ENCODE peak calls at places on chromosomes 13 and 19, in seven cellular contexts. One of them, this sample, is unnamed.

GRCh38 chr19:42419309-42419708 is 7.9 kb downstream of the LIPE start:
- DNase-seq in WTC11: no peak
- DNase-seq in nucleus accumbens: no peak
- DNase-seq in kidney tubule cell: no peak
- DNase-seq in nephron progenitor cell: no peak
- DNase-seq in islet precursor cell: no peak
- DNase-seq in left lung: no peak
- DNase-seq in this sample: no peak

GRCh38 chr13:51635137-51635878 is 51.0 kb downstream of the WDFY2 start:
- DNase-seq in WTC11: no peak
- DNase-seq in nucleus accumbens: no peak
- DNase-seq in kidney tubule cell: no peak
- DNase-seq in nephron progenitor cell: no peak
- DNase-seq in islet precursor cell: no peak
- DNase-seq in left lung: no peak
- DNase-seq in this sample: no peak

GRCh38 chr19:41226053-41226873 is 7.2 kb downstream of the AXL start:
- DNase-seq in WTC11: peak; percentile 70
- DNase-seq in nucleus accumbens: peak; percentile 6
- DNase-seq in kidney tubule cell: peak; percentile 94
- DNase-seq in nephron progenitor cell: peak; percentile 76
- DNase-seq in islet precursor cell: peak; percentile 97
- DNase-seq in left lung: peak; percentile 90
- DNase-seq in this sample: peak; percentile 72

GRCh38 chr13:95623141-95623540 is 21.4 kb downstream of the DZIP1 start:
- DNase-seq in WTC11: no peak
- DNase-seq in nucleus accumbens: no peak
- DNase-seq in kidney tubule cell: peak; percentile 88
- DNase-seq in nephron progenitor cell: no peak
- DNase-seq in islet precursor cell: no peak
- DNase-seq in left lung: no peak
- DNase-seq in this sample: no peak

GRCh38 chr13:50410921-50411712 is 395.9 kb downstream of the KCNRG start:
- DNase-seq in WTC11: no peak
- DNase-seq in nucleus accumbens: no peak
- DNase-seq in kidney tubule cell: peak; percentile 88
- DNase-seq in nephron progenitor cell: no peak
- DNase-seq in islet precursor cell: peak; percentile 98
- DNase-seq in left lung: no peak
- DNase-seq in this sample: no peak

GRCh38 chr19:48344892-48345291 is 18.8 kb downstream of the TMEM143 start:
- DNase-seq in WTC11: peak; percentile 35
- DNase-seq in nucleus accumbens: no peak
- DNase-seq in kidney tubule cell: no peak
- DNase-seq in nephron progenitor cell: no peak
- DNase-seq in islet precursor cell: no peak
- DNase-seq in left lung: no peak
- DNase-seq in this sample: no peak

GRCh38 chr19:29714371-29714952 is 599 bp downstream of the C19orf12 start:
- DNase-seq in WTC11: no peak
- DNase-seq in nucleus accumbens: no peak
- DNase-seq in kidney tubule cell: no peak
- DNase-seq in nephron progenitor cell: no peak
- DNase-seq in islet precursor cell: no peak
- DNase-seq in left lung: peak; percentile 34
- DNase-seq in this sample: no peak

GRCh38 chr19:18637644-18638630 is 1.1 kb downstream of the KLHL26 start:
- DNase-seq in WTC11: no peak
- DNase-seq in nucleus accumbens: no peak
- DNase-seq in kidney tubule cell: peak; percentile 61
- DNase-seq in nephron progenitor cell: no peak
- DNase-seq in islet precursor cell: no peak
- DNase-seq in left lung: no peak
- DNase-seq in this sample: no peak

GRCh38 chr13:112330479-112331407 is 45.4 kb upstream of the SPACA7 start:
- DNase-seq in WTC11: no peak
- DNase-seq in nucleus accumbens: no peak
- DNase-seq in kidney tubule cell: no peak
- DNase-seq in nephron progenitor cell: no peak
- DNase-seq in islet precursor cell: no peak
- DNase-seq in left lung: no peak
- DNase-seq in this sample: no peak

GRCh38 chr19:7346488-7346971 is 2.2 kb upstream of the ARHGEF18 start:
- DNase-seq in WTC11: no peak
- DNase-seq in nucleus accumbens: no peak
- DNase-seq in kidney tubule cell: no peak
- DNase-seq in nephron progenitor cell: no peak
- DNase-seq in islet precursor cell: no peak
- DNase-seq in left lung: no peak
- DNase-seq in this sample: no peak